ENCODE peak calls at places on chromosomes 5 and 9, in seven cellular contexts. One of them, this sample, is unnamed.

GRCh38 chr5:135489466-135490244 is 37.5 kb upstream of the TIFAB start:
- DNase-seq in astrocyte: no peak
- DNase-seq in upper lobe of right lung: no peak
- DNase-seq in tibial artery: peak
- DNase-seq in psoas muscle: no peak
- DNase-seq in cardiac muscle cell: peak
- DNase-seq in kidney: no peak
- DNase-seq in this sample: no peak

GRCh38 chr5:74578356-74579044 is 62.0 kb downstream of the ENC1 start:
- DNase-seq in psoas muscle: no peak
- DNase-seq in cardiac muscle cell: no peak
- DNase-seq in upper lobe of right lung: no peak
- DNase-seq in tibial artery: no peak
- DNase-seq in astrocyte: no peak
- DNase-seq in kidney: no peak
- DNase-seq in this sample: no peak

GRCh38 chr9:97501177-97501971 is at the start of gene TMOD1:
- DNase-seq in astrocyte: peak
- DNase-seq in upper lobe of right lung: peak
- DNase-seq in tibial artery: peak
- DNase-seq in psoas muscle: peak
- DNase-seq in kidney: peak
- DNase-seq in cardiac muscle cell: peak
- DNase-seq in this sample: peak

GRCh38 chr5:392431-392988 is 50.5 kb upstream of the EXOC3 start:
- DNase-seq in tibial artery: peak
- DNase-seq in cardiac muscle cell: no peak
- DNase-seq in upper lobe of right lung: peak
- DNase-seq in psoas muscle: no peak
- DNase-seq in kidney: no peak
- DNase-seq in astrocyte: peak
- DNase-seq in this sample: no peak

GRCh38 chr5:56900858-56901578 is 8.4 kb upstream of the SETD9 start:
- DNase-seq in upper lobe of right lung: no peak
- DNase-seq in cardiac muscle cell: peak
- DNase-seq in astrocyte: peak
- DNase-seq in kidney: no peak
- DNase-seq in psoas muscle: no peak
- DNase-seq in tibial artery: no peak
- DNase-seq in this sample: no peak

GRCh38 chr9:106980551-106981101 is 117.7 kb downstream of the ZNF462 start:
- DNase-seq in cardiac muscle cell: no peak
- DNase-seq in upper lobe of right lung: no peak
- DNase-seq in psoas muscle: no peak
- DNase-seq in tibial artery: no peak
- DNase-seq in astrocyte: peak
- DNase-seq in kidney: no peak
- DNase-seq in this sample: no peak

GRCh38 chr5:86757824-86758223 is 140.1 kb downstream of the COX7C start:
- DNase-seq in upper lobe of right lung: no peak
- DNase-seq in psoas muscle: no peak
- DNase-seq in astrocyte: peak
- DNase-seq in tibial artery: no peak
- DNase-seq in kidney: no peak
- DNase-seq in cardiac muscle cell: peak
- DNase-seq in this sample: no peak

GRCh38 chr9:122277285-122277897 is 12.7 kb downstream of the MRRF start:
- DNase-seq in tibial artery: no peak
- DNase-seq in cardiac muscle cell: no peak
- DNase-seq in astrocyte: no peak
- DNase-seq in upper lobe of right lung: no peak
- DNase-seq in psoas muscle: no peak
- DNase-seq in kidney: no peak
- DNase-seq in this sample: no peak

GRCh38 chr9:86644315-86645034 is 290.3 kb upstream of the TUT7 start:
- DNase-seq in psoas muscle: no peak
- DNase-seq in kidney: no peak
- DNase-seq in cardiac muscle cell: no peak
- DNase-seq in tibial artery: no peak
- DNase-seq in upper lobe of right lung: no peak
- DNase-seq in astrocyte: no peak
- DNase-seq in this sample: no peak

GRCh38 chr5:54832066-54832465 is 153.3 kb downstream of the ESM1 start:
- DNase-seq in cardiac muscle cell: no peak
- DNase-seq in upper lobe of right lung: no peak
- DNase-seq in astrocyte: peak
- DNase-seq in psoas muscle: no peak
- DNase-seq in tibial artery: no peak
- DNase-seq in kidney: no peak
- DNase-seq in this sample: no peak

GRCh38 chr9:69476016-69476415 is 151.0 kb downstream of the ENTREP1 start:
- DNase-seq in astrocyte: no peak
- DNase-seq in tibial artery: no peak
- DNase-seq in kidney: no peak
- DNase-seq in psoas muscle: no peak
- DNase-seq in upper lobe of right lung: no peak
- DNase-seq in cardiac muscle cell: no peak
- DNase-seq in this sample: no peak

GRCh38 chr5:57302164-57302563 is 128.3 kb downstream of the GPBP1 start:
- DNase-seq in upper lobe of right lung: no peak
- DNase-seq in kidney: no peak
- DNase-seq in psoas muscle: no peak
- DNase-seq in tibial artery: no peak
- DNase-seq in cardiac muscle cell: peak
- DNase-seq in astrocyte: peak
- DNase-seq in this sample: no peak

GRCh38 chr9:112112519-112112918 is 62.6 kb downstream of the SUSD1 start:
- DNase-seq in kidney: no peak
- DNase-seq in tibial artery: no peak
- DNase-seq in upper lobe of right lung: no peak
- DNase-seq in psoas muscle: no peak
- DNase-seq in cardiac muscle cell: peak
- DNase-seq in astrocyte: peak
- DNase-seq in this sample: no peak

GRCh38 chr5:107486489-107486888 is 184.2 kb downstream of the EFNA5 start:
- DNase-seq in kidney: no peak
- DNase-seq in astrocyte: peak
- DNase-seq in tibial artery: no peak
- DNase-seq in cardiac muscle cell: peak
- DNase-seq in psoas muscle: no peak
- DNase-seq in upper lobe of right lung: no peak
- DNase-seq in this sample: no peak

GRCh38 chr9:91720313-91720712 is 229.7 kb downstream of the ROR2 start:
- DNase-seq in astrocyte: no peak
- DNase-seq in tibial artery: no peak
- DNase-seq in upper lobe of right lung: no peak
- DNase-seq in psoas muscle: no peak
- DNase-seq in cardiac muscle cell: no peak
- DNase-seq in kidney: no peak
- DNase-seq in this sample: no peak
- TF ChIP-seq CTCF in astrocyte: no peak
- TF ChIP-seq CTCF in tibial artery: no peak
- TF ChIP-seq CTCF in upper lobe of right lung: no peak
- TF ChIP-seq CTCF in psoas muscle: no peak
- TF ChIP-seq CTCF in cardiac muscle cell: no peak
- TF ChIP-seq CTCF in kidney: no peak
- TF ChIP-seq CTCF in this sample: no peak

GRCh38 chr5:7852542-7852941 is 1.6 kb upstream of the CFAP90 start:
- DNase-seq in astrocyte: peak
- DNase-seq in psoas muscle: no peak
- DNase-seq in tibial artery: no peak
- DNase-seq in cardiac muscle cell: peak
- DNase-seq in upper lobe of right lung: no peak
- DNase-seq in kidney: no peak
- DNase-seq in this sample: no peak

GRCh38 chr5:7851617-7852289 is 820 bp upstream of the CFAP90 start:
- DNase-seq in astrocyte: no peak
- DNase-seq in kidney: no peak
- DNase-seq in upper lobe of right lung: no peak
- DNase-seq in cardiac muscle cell: no peak
- DNase-seq in tibial artery: no peak
- DNase-seq in psoas muscle: no peak
- DNase-seq in this sample: no peak

GRCh38 chr5:7850241-7850532 is 746 bp downstream of the CFAP90 start:
- DNase-seq in psoas muscle: no peak
- DNase-seq in upper lobe of right lung: peak
- DNase-seq in kidney: peak
- DNase-seq in astrocyte: no peak
- DNase-seq in cardiac muscle cell: no peak
- DNase-seq in tibial artery: no peak
- DNase-seq in this sample: peak

GRCh38 chr5:7850533-7851239 is at the start of gene CFAP90:
- DNase-seq in astrocyte: peak
- DNase-seq in upper lobe of right lung: peak
- DNase-seq in cardiac muscle cell: peak
- DNase-seq in tibial artery: no peak
- DNase-seq in psoas muscle: peak
- DNase-seq in kidney: peak
- DNase-seq in this sample: peak

DNA sequence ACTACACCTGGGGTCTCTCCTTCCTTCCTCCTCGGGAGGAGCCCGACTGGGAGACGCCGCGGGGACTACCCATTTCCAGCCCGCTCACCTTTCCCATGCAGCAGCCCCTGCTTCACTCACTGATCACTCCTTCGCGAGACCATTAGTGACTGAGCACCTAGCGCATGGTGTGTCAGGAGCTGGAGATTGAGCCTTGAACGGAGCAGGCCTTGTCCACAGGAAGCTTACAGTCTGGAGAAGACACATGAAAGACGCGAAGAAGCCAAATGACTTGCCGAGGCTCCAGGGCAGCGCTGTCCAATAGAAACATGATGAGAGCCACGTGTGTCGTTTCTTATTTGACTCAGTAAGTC is 283 bp upstream of the CFAP90 start:
- DNase-seq in cardiac muscle cell: no peak
- DNase-seq in upper lobe of right lung: no peak
- DNase-seq in tibial artery: no peak
- DNase-seq in psoas muscle: no peak
- DNase-seq in astrocyte: no peak
- DNase-seq in kidney: no peak
- DNase-seq in this sample: no peak
- H3K4me3 ChIP-seq in cardiac muscle cell: peak
- H3K4me3 ChIP-seq in upper lobe of right lung: peak
- H3K4me3 ChIP-seq in tibial artery: peak
- H3K4me3 ChIP-seq in psoas muscle: peak
- H3K4me3 ChIP-seq in astrocyte: peak
- H3K4me3 ChIP-seq in kidney: peak
- H3K4me3 ChIP-seq in this sample: peak

GRCh38 chr9:129626944-129627297 is 958 bp downstream of the NTMT1 start:
- DNase-seq in cardiac muscle cell: peak
- DNase-seq in astrocyte: peak
- DNase-seq in psoas muscle: no peak
- DNase-seq in tibial artery: no peak
- DNase-seq in kidney: no peak
- DNase-seq in upper lobe of right lung: no peak
- DNase-seq in this sample: no peak
- H3K27ac ChIP-seq in cardiac muscle cell: peak
- H3K27ac ChIP-seq in astrocyte: peak
- H3K27ac ChIP-seq in psoas muscle: peak
- H3K27ac ChIP-seq in tibial artery: peak
- H3K27ac ChIP-seq in kidney: peak
- H3K27ac ChIP-seq in upper lobe of right lung: peak
- H3K27ac ChIP-seq in this sample: peak

DNA sequence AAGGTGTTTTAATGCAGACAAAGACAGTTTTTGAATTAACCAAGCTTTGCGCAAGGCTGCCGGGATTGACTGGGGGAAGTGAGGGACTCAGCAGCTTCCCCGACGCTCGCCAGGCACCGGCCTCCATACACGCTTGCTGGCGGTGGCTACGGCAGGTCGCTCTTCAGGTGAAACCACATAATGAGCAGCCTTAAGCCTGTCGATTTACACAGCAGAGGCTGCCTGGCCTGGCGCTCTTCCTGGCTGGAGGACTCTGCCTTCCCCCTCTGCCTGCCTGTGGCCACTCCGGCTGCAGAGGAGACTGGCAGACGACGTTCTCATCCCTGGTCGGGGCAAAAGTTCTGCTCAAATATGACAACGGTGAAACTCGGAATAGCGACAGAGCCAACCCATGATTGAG is 9.0 kb upstream of the NOTCH1 start:
- DNase-seq in kidney: no peak
- DNase-seq in psoas muscle: no peak
- DNase-seq in astrocyte: no peak
- DNase-seq in cardiac muscle cell: no peak
- DNase-seq in upper lobe of right lung: peak
- DNase-seq in tibial artery: no peak
- DNase-seq in this sample: no peak
- TF ChIP-seq CTCF in kidney: no peak
- TF ChIP-seq CTCF in psoas muscle: no peak
- TF ChIP-seq CTCF in astrocyte: no peak
- TF ChIP-seq CTCF in cardiac muscle cell: no peak
- TF ChIP-seq CTCF in upper lobe of right lung: no peak
- TF ChIP-seq CTCF in tibial artery: no peak
- TF ChIP-seq CTCF in this sample: no peak

GRCh38 chr5:141608557-141608956 is 10.2 kb downstream of the DIAPH1 start:
- DNase-seq in kidney: no peak
- DNase-seq in astrocyte: no peak
- DNase-seq in upper lobe of right lung: no peak
- DNase-seq in tibial artery: no peak
- DNase-seq in psoas muscle: no peak
- DNase-seq in cardiac muscle cell: no peak
- DNase-seq in this sample: no peak

GRCh38 chr5:141608046-141608445 is 10.8 kb downstream of the DIAPH1 start:
- DNase-seq in cardiac muscle cell: no peak
- DNase-seq in astrocyte: no peak
- DNase-seq in kidney: no peak
- DNase-seq in psoas muscle: no peak
- DNase-seq in tibial artery: no peak
- DNase-seq in upper lobe of right lung: no peak
- DNase-seq in this sample: no peak

GRCh38 chr5:141605523-141606277 is 13.1 kb downstream of the DIAPH1 start:
- DNase-seq in upper lobe of right lung: no peak
- DNase-seq in psoas muscle: no peak
- DNase-seq in cardiac muscle cell: peak
- DNase-seq in tibial artery: no peak
- DNase-seq in kidney: no peak
- DNase-seq in astrocyte: no peak
- DNase-seq in this sample: peak

GRCh38 chr5:141604318-141604717 is 14.5 kb downstream of the DIAPH1 start:
- DNase-seq in cardiac muscle cell: peak
- DNase-seq in tibial artery: peak
- DNase-seq in astrocyte: peak
- DNase-seq in psoas muscle: peak
- DNase-seq in upper lobe of right lung: no peak
- DNase-seq in kidney: no peak
- DNase-seq in this sample: no peak

GRCh38 chr5:141603912-141604311 is 14.9 kb downstream of the DIAPH1 start:
- DNase-seq in kidney: no peak
- DNase-seq in upper lobe of right lung: no peak
- DNase-seq in astrocyte: no peak
- DNase-seq in psoas muscle: no peak
- DNase-seq in cardiac muscle cell: no peak
- DNase-seq in tibial artery: no peak
- DNase-seq in this sample: no peak
- H3K4me3 ChIP-seq in kidney: no peak
- H3K4me3 ChIP-seq in upper lobe of right lung: no peak
- H3K4me3 ChIP-seq in astrocyte: no peak
- H3K4me3 ChIP-seq in psoas muscle: no peak
- H3K4me3 ChIP-seq in cardiac muscle cell: no peak
- H3K4me3 ChIP-seq in tibial artery: no peak
- H3K4me3 ChIP-seq in this sample: no peak